ENCODE peak calls at places on chromosomes 1 and 21, in four cellular contexts. L, B, I and P are unnamed samples.
A peak's percentile ranks its signal among the peaks of the same experiment; 100 is the strongest.

GRCh38 chr1:6245086-6245868 is 1.3 kb downstream of the HES3 start:
- DNase-seq in L (peak; percentile 92), B (no peak), I (peak; percentile 46), P (peak; percentile 94)

GRCh38 chr1:152002960-152003359 is 9.3 kb upstream of the S100A10 start:
- DNase-seq in L (no peak), B (no peak), I (no peak), P (no peak)

GRCh38 chr1:154170547-154171221 is 15.8 kb upstream of the NUP210L start:
- DNase-seq in L (no peak), B (no peak), I (no peak), P (no peak)

GRCh38 chr1:28877132-28877781 is 37.1 kb upstream of the EPB41 start:
- DNase-seq in L (peak; percentile 81), B (peak; percentile 28), I (peak; percentile 62), P (peak; percentile 91)

GRCh38 chr1:162908780-162909179 is 47.8 kb upstream of the CCDC190 start:
- DNase-seq in L (no peak), B (no peak), I (no peak), P (no peak)

GRCh38 chr1:52162947-52163346 is 21.1 kb downstream of the ZFYVE9 start:
- DNase-seq in L (no peak), B (no peak), I (no peak), P (no peak)

GRCh38 chr1:198798923-198799386 is 160.1 kb downstream of the PTPRC start:
- DNase-seq in L (no peak), B (peak; percentile 57), I (no peak), P (no peak)

GRCh38 chr1:50880373-50880772 is 79.7 kb downstream of the FAF1 start:
- DNase-seq in L (no peak), B (no peak), I (no peak), P (no peak)

GRCh38 chr1:149849246-149849946 is 50.0 kb upstream of the BOLA1 start:
- DNase-seq in L (no peak), B (no peak), I (no peak), P (peak; percentile 2)

GRCh38 chr1:12464627-12465056 is 153.4 kb downstream of the DHRS3 start:
- DNase-seq in L (no peak), B (no peak), I (no peak), P (no peak)

GRCh38 chr1:53266038-53266437 is 27.7 kb upstream of the MAGOH start:
- DNase-seq in L (no peak), B (no peak), I (peak; percentile 17), P (peak; percentile 47)

GRCh38 chr1:81974222-81974841 is 173.6 kb downstream of the ADGRL2 start:
- DNase-seq in L (no peak), B (no peak), I (peak; percentile 3), P (no peak)

GRCh38 chr1:98556521-98557158 is 104.9 kb upstream of the SNX7 start:
- DNase-seq in L (peak; percentile 23), B (no peak), I (peak; percentile 30), P (peak; percentile 64)

GRCh38 chr1:47031059-47031458 is 7.6 kb downstream of the CYP4X1 start:
- DNase-seq in L (no peak), B (no peak), I (no peak), P (no peak)

GRCh38 chr21:44711327-44712202 is at the start of gene TSPEAR:
- DNase-seq in L (no peak), B (no peak), I (no peak), P (peak; percentile 57)

GRCh38 chr1:15206418-15207030 is 40.5 kb upstream of the FHAD1 start:
- DNase-seq in L (no peak), B (peak; percentile 13), I (peak; percentile 88), P (peak; percentile 56)

GRCh38 chr1:167880570-167880969 is 33.4 kb downstream of the ADCY10 start:
- DNase-seq in L (no peak), B (no peak), I (no peak), P (no peak)

GRCh38 chr1:66497910-66498309 is 36.0 kb upstream of the SGIP1 start:
- DNase-seq in L (no peak), B (no peak), I (no peak), P (no peak)

GRCh38 chr21:31201548-31201947 is 142.5 kb downstream of the TIAM1 start:
- DNase-seq in L (no peak), B (peak; percentile 35), I (no peak), P (no peak)

GRCh38 chr1:165481820-165482532 is 37.0 kb upstream of the RXRG start:
- DNase-seq in L (no peak), B (no peak), I (no peak), P (peak; percentile 17)

GRCh38 chr1:109819365-109819764 is 55.6 kb upstream of the EPS8L3 start:
- DNase-seq in L (no peak), B (no peak), I (no peak), P (no peak)

GRCh38 chr1:50163674-50164073 is 55.0 kb downstream of the ELAVL4 start:
- DNase-seq in L (no peak), B (no peak), I (no peak), P (peak; percentile 65)

GRCh38 chr1:109198043-109198695 is 15.5 kb upstream of the SARS1 start:
- DNase-seq in L (peak; percentile 92), B (no peak), I (no peak), P (no peak)

GRCh38 chr1:230158422-230159291 is 91.6 kb downstream of the GALNT2 start:
- DNase-seq in L (no peak), B (no peak), I (peak; percentile 98), P (no peak)

GRCh38 chr1:229884765-229885164 is 182.3 kb upstream of the GALNT2 start:
- DNase-seq in L (no peak), B (no peak), I (no peak), P (no peak)

GRCh38 chr1:111030590-111030989 is 66.9 kb upstream of the LRIF1 start:
- DNase-seq in L (peak; percentile 44), B (peak; percentile 45), I (peak; percentile 65), P (peak; percentile 87)

GRCh38 chr1:46487818-46488218 is 1.8 kb upstream of the DMBX1 start:
- DNase-seq in L (peak; percentile 64), B (no peak), I (no peak), P (peak; percentile 83)

GRCh38 chr1:79745928-79746327 is 739.4 kb upstream of the ADGRL4 start:
- DNase-seq in L (no peak), B (no peak), I (no peak), P (no peak)

DNA sequence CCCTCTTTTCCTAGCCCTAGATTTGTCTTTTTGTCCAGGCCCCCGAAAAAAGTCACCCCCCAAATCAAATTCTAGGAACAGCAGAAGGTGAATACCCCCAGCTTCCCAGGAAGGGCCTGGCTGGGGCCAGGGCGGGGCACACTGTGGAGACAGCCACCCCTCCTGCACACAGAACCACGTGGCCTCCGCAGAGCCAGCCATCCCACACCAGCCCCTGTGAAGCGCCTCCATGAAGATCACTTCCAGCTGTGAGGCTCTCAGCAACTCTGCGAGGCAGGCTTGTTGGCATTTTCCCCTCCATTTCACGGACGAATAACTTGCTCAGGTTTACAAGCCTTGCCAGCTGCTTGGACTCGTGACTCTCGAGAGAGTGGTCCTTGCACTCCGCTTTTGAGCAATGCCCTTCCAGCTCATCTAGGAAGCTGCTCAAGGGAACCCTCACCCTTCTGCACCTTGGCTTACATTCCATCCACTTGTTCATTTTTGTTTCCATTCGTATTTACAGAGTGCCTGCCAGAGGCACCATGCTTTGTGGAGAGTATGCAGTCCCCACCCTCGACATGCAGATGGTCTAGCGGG is 48.2 kb downstream of the SYT6 start:
- DNase-seq in L (peak; percentile 28), B (no peak), I (no peak), P (peak; percentile 36)
- TF ChIP-seq JUNB in L (no peak), B (no peak), I (no peak), P (no peak)

GRCh38 chr21:41219498-41220207 is 51.7 kb downstream of the BACE2 start:
- DNase-seq in L (no peak), B (no peak), I (no peak), P (no peak)
- H3K79me2 ChIP-seq in L (no peaks in the 10 kb centered on the region), B (no peaks in the 10 kb centered on the region), I (no peaks in the 10 kb centered on the region), P (no peaks in the 10 kb centered on the region)

DNA sequence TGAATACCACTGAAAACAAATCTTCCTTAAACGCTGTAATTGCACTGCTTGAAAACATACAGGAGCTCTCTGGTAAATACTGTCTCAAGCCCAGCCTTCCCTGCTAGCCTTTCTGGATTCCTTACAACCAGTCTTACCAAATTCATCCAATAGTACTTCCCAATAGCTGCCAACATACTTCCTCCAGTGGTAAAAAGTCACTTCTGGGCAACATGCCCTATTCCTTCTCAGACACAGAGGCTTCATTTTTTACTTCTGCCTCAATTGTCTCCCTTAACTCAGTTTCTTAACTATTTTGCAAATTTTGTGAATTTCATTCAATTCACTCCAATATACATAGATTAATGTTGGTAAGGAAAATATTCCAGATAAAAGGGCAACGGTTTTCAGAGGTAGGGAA is 166.3 kb downstream of the TBX15 start:
- DNase-seq in L (no peak), B (no peak), I (no peak), P (no peak)
- TF ChIP-seq JUNB in L (no peak), B (no peak), I (no peak), P (no peak)

GRCh38 chr1:232628335-232629214 is 1.4 kb downstream of the SIPA1L2 start:
- DNase-seq in L (no peak), B (no peak), I (no peak), P (no peak)
- H3K79me2 ChIP-seq in L (no peaks in the 10 kb centered on the region), B (no peaks in the 10 kb centered on the region), I (no peaks in the 10 kb centered on the region), P (peaks cover 31% of the 10 kb centered on the region)

GRCh38 chr1:184753608-184754478 is 815 bp downstream of the EDEM3 start:
- DNase-seq in L (peak; percentile 68), B (no peak), I (peak; percentile 16), P (peak; percentile 65)
- TF ChIP-seq JUNB in L (no peak), B (no peak), I (no peak), P (no peak)

GRCh38 chr1:183472488-183473285 is at the start of gene SMG7:
- DNase-seq in L (peak; percentile 72), B (no peak), I (no peak), P (peak; percentile 65)

GRCh38 chr1:183470961-183471747 is 1.1 kb upstream of the SMG7 start:
- DNase-seq in L (peak; percentile 75), B (peak; percentile 50), I (peak; percentile 58), P (peak; percentile 84)

GRCh38 chr1:183470147-183470960 is 1.9 kb upstream of the SMG7 start:
- DNase-seq in L (peak; percentile 82), B (peak; percentile 59), I (peak; percentile 84), P (peak; percentile 70)

GRCh38 chr1:183471748-183472487 is 381 bp upstream of the SMG7 start:
- DNase-seq in L (peak; percentile 94), B (peak; percentile 90), I (peak; percentile 96), P (peak; percentile 99)

GRCh38 chr1:183473286-183473536 is 912 bp downstream of the SMG7 start:
- DNase-seq in L (no peak), B (no peak), I (no peak), P (no peak)
- H3K79me2 ChIP-seq in L (peaks cover 58% of the 10 kb centered on the region), B (peaks cover 59% of the 10 kb centered on the region), I (peaks cover 56% of the 10 kb centered on the region), P (peaks cover 57% of the 10 kb centered on the region)

GRCh38 chr1:224357626-224358124 is 996 bp downstream of the CNIH4 start:
- DNase-seq in L (peak; percentile 31), B (no peak), I (peak; percentile 30), P (no peak)
- TF ChIP-seq JUNB in L (no peak), B (no peak), I (no peak), P (no peak)

GRCh38 chr1:241606544-241606943 is 33.6 kb downstream of the CHML start:
- DNase-seq in L (no peak), B (no peak), I (no peak), P (no peak)
- H3K79me2 ChIP-seq in L (no peaks in the 10 kb centered on the region), B (no peaks in the 10 kb centered on the region), I (no peaks in the 10 kb centered on the region), P (no peaks in the 10 kb centered on the region)

GRCh38 chr1:91579658-91580228 is 79.1 kb downstream of the CDC7 start:
- DNase-seq in L (no peak), B (no peak), I (no peak), P (no peak)
- TF ChIP-seq JUNB in L (no peak), B (no peak), I (no peak), P (no peak)